ENCODE peak calls at places on chromosomes 5 and 9, in six cellular contexts. Z, D, V, W, A and E are unnamed samples.

GRCh38 chr9:114225534-114226288 is 70.4 kb downstream of the COL27A1 start:
- DNase-seq in Z (no peak), D (peak; percentile 33), V (no peak), W (no peak), A (no peak), E (no peak)

GRCh38 chr5:170634236-170634990 is 130.6 kb downstream of the KCNIP1 start:
- DNase-seq in Z (no peak), D (no peak), V (no peak), W (no peak), A (no peak), E (no peak)

GRCh38 chr5:107652839-107653607 is 17.7 kb downstream of the EFNA5 start:
- DNase-seq in Z (no peak), D (no peak), V (peak; percentile 6), W (no peak), A (no peak), E (no peak)

GRCh38 chr9:78573205-78573604 is 276.3 kb downstream of the PSAT1 start:
- DNase-seq in Z (no peak), D (peak; percentile 26), V (no peak), W (no peak), A (no peak), E (no peak)

GRCh38 chr9:134476256-134476941 is 150.1 kb downstream of the RXRA start:
- DNase-seq in Z (no peak), D (no peak), V (no peak), W (no peak), A (no peak), E (no peak)

GRCh38 chr5:63961598-63962161 is 565 bp downstream of the HTR1A start:
- DNase-seq in Z (no peak), D (no peak), V (no peak), W (no peak), A (no peak), E (no peak)

GRCh38 chr5:109907189-109907588 is 217.5 kb downstream of the MAN2A1 start:
- DNase-seq in Z (no peak), D (no peak), V (peak; percentile 51), W (no peak), A (no peak), E (no peak)

GRCh38 chr9:104992696-104993095 is 64.7 kb upstream of the ABCA1 start:
- DNase-seq in Z (no peak), D (no peak), V (peak; percentile 48), W (no peak), A (no peak), E (no peak)

GRCh38 chr5:39148983-39149534 is 70.3 kb downstream of the FYB1 start:
- DNase-seq in Z (no peak), D (peak; percentile 33), V (peak; percentile 29), W (no peak), A (no peak), E (no peak)

GRCh38 chr9:129146441-129146933 is 31.6 kb downstream of the IER5L start:
- DNase-seq in Z (no peak), D (peak; percentile 40), V (peak; percentile 77), W (no peak), A (no peak), E (no peak)

GRCh38 chr9:117334101-117334500 is 80.8 kb downstream of the ASTN2 start:
- DNase-seq in Z (no peak), D (no peak), V (no peak), W (no peak), A (no peak), E (no peak)

GRCh38 chr9:34256987-34257585 is 72.0 kb downstream of the KIF24 start:
- DNase-seq in Z (no peak), D (no peak), V (no peak), W (no peak), A (no peak), E (no peak)

GRCh38 chr9:134217431-134218210 is 53.3 kb upstream of the RNU6ATAC start:
- DNase-seq in Z (no peak), D (no peak), V (no peak), W (peak; percentile 37), A (no peak), E (no peak)

GRCh38 chr9:14405176-14405575 is 91.2 kb upstream of the NFIB start:
- DNase-seq in Z (no peak), D (no peak), V (peak; percentile 40), W (no peak), A (no peak), E (no peak)

GRCh38 chr5:150265984-150266383 is 23.6 kb downstream of the CAMK2A start:
- DNase-seq in Z (no peak), D (no peak), V (no peak), W (no peak), A (no peak), E (no peak)

GRCh38 chr5:9063615-9064245 is 482.1 kb downstream of the SEMA5A start:
- DNase-seq in Z (no peak), D (no peak), V (no peak), W (no peak), A (no peak), E (no peak)

GRCh38 chr5:180069589-180070247 is 1.8 kb downstream of the RNF130 start:
- DNase-seq in Z (no peak), D (peak; percentile 90), V (no peak), W (no peak), A (peak; percentile 84), E (no peak)

GRCh38 chr5:20972419-20972925 is 984.5 kb upstream of the CDH18 start:
- DNase-seq in Z (no peak), D (peak; percentile 52), V (peak; percentile 67), W (peak; percentile 0), A (peak; percentile 35), E (no peak)

GRCh38 chr5:75519761-75520160 is 8.1 kb downstream of the POLK start:
- DNase-seq in Z (no peak), D (no peak), V (no peak), W (no peak), A (no peak), E (no peak)

GRCh38 chr5:119323630-119324000 is 32.2 kb upstream of the TNFAIP8 start:
- DNase-seq in Z (no peak), D (no peak), V (peak; percentile 54), W (no peak), A (no peak), E (no peak)

GRCh38 chr5:154296525-154297159 is 106.1 kb downstream of the GALNT10 start:
- DNase-seq in Z (no peak), D (no peak), V (no peak), W (no peak), A (no peak), E (no peak)

GRCh38 chr5:109589983-109590382 is 99.7 kb upstream of the MAN2A1 start:
- DNase-seq in Z (no peak), D (no peak), V (peak; percentile 4), W (no peak), A (no peak), E (no peak)

GRCh38 chr9:109248133-109248581 is 72.7 kb downstream of the EPB41L4B start:
- DNase-seq in Z (no peak), D (no peak), V (no peak), W (peak; percentile 76), A (no peak), E (no peak)

GRCh38 chr9:98080346-98080745 is 23.8 kb downstream of the NANS start:
- DNase-seq in Z (no peak), D (no peak), V (peak; percentile 18), W (no peak), A (no peak), E (no peak)

GRCh38 chr9:95095619-95096355 is 221.7 kb downstream of the FANCC start:
- DNase-seq in Z (no peak), D (no peak), V (no peak), W (peak; percentile 73), A (no peak), E (no peak)

GRCh38 chr5:80884851-80885697 is 75.1 kb upstream of the RASGRF2 start:
- DNase-seq in Z (no peak), D (no peak), V (no peak), W (no peak), A (no peak), E (no peak)

GRCh38 chr9:122402403-122403268 is 31.8 kb downstream of the PTGS1 start:
- DNase-seq in Z (no peak), D (no peak), V (peak; percentile 98), W (no peak), A (no peak), E (no peak)

GRCh38 chr5:73151733-73152410 is 21.1 kb upstream of the TMEM174 start:
- DNase-seq in Z (no peak), D (no peak), V (no peak), W (no peak), A (no peak), E (no peak)

GRCh38 chr9:33464045-33464636 is 9.6 kb downstream of the NOL6 start:
- DNase-seq in Z (no peak), D (no peak), V (no peak), W (peak; percentile 7), A (no peak), E (no peak)

GRCh38 chr9:6408320-6408719 is 4.7 kb upstream of the UHRF2 start:
- DNase-seq in Z (no peak), D (no peak), V (no peak), W (no peak), A (no peak), E (no peak)

GRCh38 chr9:4334439-4334838 is 34.6 kb upstream of the GLIS3 start:
- DNase-seq in Z (no peak), D (peak; percentile 54), V (peak; percentile 54), W (no peak), A (no peak), E (no peak)